ENCODE peak calls at places on chromosomes 4 and X, in five cellular contexts. U is HCT116, Z is H1, D is HepG2, O is K562. B is an unnamed sample.

GRCh38 chrX:17567173-17567572 is 170.1 kb upstream of the SCML1 start:
- DNase-seq in U (no peak), Z (no peak), D (no peak), O (no peak), B (no peak)

GRCh38 chr4:3440979-3441500 is 728 bp upstream of the HGFAC start:
- DNase-seq in U (no peak), Z (no peak), D (no peak), O (no peak), B (no peak)

GRCh38 chrX:133473451-133473850 is 58.2 kb upstream of the GPC4 start:
- DNase-seq in U (no peak), Z (no peak), D (no peak), O (no peak), B (no peak)

GRCh38 chr4:119394826-119395225 is 72.9 kb upstream of the FABP2 start:
- DNase-seq in U (no peak), Z (no peak), D (no peak), O (peak), B (no peak)

GRCh38 chr4:141851246-141851891 is 215.0 kb downstream of the IL15 start:
- DNase-seq in U (no peak), Z (no peak), D (no peak), O (no peak), B (no peak)

GRCh38 chrX:75156537-75156945 is 458 bp upstream of the ABCB7 start:
- DNase-seq in U (no peak), Z (no peak), D (no peak), O (peak), B (no peak)

GRCh38 chrX:67654301-67654700 is 110.5 kb downstream of the AR start:
- DNase-seq in U (no peak), Z (no peak), D (no peak), O (no peak), B (no peak)

GRCh38 chrX:121216979-121217378 is 169.6 kb downstream of the GLUD2 start:
- DNase-seq in U (no peak), Z (no peak), D (no peak), O (no peak), B (no peak)

GRCh38 chr4:78651250-78651860 is 99.8 kb downstream of the ANXA3 start:
- DNase-seq in U (no peak), Z (no peak), D (no peak), O (no peak), B (no peak)

DNA sequence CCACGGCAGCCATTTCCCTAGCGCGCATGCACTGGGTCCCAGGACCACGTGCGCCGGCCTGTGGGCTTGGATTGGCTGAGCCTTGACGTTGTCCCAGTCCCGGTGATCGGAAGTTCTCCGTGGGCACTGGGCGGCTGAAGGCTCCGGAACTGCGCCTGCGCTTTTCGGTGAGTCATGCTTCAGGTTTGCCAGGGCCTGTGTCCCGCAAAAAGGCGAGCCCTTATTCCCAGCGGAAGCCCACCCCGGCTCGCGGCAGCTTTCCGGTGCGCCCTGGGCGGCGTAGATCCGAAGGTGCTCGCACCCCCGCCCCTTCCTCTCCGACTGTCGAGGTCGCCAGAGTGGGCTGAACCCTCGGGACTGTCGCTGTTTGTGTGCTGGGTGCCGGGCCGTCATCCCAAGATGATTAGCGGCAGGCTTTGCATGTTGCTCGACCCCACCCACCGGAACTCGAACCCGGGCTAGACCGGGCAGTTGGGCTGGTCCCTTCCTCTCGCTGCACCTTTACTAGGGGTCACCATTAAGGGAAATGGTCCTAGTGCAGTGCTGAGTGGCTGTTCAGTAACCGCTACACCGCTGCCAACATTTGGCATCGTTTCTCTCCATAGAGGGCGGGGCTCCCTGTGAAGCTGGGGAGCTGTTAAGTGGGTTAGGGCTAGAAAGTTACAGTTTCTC is at the start of gene TCEANC:
- DNase-seq in U (peak), Z (peak), D (peak), O (peak), B (peak)
- TF ChIP-seq POLR2A in U (peak), Z (no peak), D (peak), O (peak), B (peak)

DNA sequence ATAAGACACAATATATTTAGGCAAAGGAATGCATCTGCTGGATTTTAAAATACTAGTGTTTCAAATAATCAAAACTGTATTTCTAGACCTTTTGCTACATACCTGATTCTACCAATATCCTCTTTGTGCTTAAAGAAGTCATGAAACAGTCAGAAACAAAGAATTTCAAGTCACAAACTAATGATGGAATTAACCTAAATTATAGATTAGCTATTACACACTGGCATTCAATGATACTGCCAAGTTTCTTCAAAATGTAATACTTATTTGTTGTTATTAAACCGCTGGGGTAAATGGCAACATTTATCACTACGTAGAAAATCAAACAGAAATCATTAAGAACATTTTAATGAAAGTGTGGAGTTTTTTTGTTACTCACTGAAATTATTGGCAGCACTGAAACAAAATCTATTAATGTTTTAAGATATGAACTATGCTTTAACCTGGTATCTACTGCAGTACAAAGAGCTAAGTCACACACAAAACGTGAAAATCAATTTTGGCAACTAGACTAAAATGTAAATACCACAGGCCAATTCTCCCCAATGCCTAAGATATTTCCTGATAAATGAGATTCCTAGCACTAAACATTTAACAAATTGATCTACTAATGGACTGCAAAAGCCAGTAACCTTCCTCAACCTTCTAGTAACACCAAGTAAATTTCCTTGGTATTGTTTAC is 19.4 kb downstream of the PDGFC start:
- DNase-seq in U (no peak), Z (no peak), D (no peak), O (no peak), B (no peak)
- H3K27ac ChIP-seq in U (no peak), Z (no peak), D (no peak), O (no peak), B (no peak)

GRCh38 chr4:53326535-53326934 is 39.3 kb downstream of the SCFD2 start:
- DNase-seq in U (no peak), Z (no peak), D (no peak), O (no peak), B (no peak)

GRCh38 chr4:53321988-53322289 is 43.9 kb downstream of the SCFD2 start:
- DNase-seq in U (no peak), Z (no peak), D (no peak), O (no peak), B (no peak)

GRCh38 chr4:53322696-53323095 is 43.2 kb downstream of the SCFD2 start:
- DNase-seq in U (no peak), Z (no peak), D (peak), O (no peak), B (no peak)

DNA sequence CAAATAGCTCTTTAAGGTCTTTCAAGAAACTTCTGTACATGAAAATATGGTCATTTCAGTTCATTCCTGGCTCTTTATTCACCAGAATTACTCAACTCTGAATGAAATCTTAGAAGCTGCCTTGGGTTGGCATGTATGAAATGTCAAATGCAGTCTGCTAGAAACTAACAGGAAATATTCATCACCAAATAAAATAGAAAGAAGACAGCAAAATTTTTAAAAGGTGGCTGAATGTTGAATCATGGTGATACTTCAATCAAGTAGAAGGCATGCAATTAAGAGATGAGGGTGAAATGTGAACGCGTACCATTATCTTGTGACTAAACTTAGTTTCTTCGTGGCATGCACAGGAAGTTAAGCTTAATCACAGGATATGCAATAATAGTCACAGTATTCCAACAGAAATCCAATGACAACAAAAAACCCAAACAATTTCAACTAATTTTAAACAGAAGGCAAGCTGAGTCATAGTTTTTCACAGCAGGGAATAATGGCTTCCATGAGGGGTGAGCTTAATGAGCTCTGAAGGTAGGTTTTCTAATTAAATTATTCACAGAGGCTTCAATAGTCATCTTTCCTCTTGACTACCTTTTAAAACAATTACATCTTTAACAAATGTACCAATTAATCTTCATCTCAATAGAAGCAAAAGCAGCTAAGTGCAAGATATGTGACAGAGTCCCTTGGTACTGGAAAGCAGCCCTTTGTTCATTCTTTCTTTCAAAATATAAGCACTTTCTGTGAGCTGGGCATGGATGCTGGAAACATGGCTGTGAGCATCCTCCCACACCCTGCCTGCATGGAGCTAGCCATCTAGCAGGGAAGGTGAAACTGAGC is 44.5 kb downstream of the SCFD2 start:
- DNase-seq in U (peak), Z (no peak), D (no peak), O (no peak), B (no peak)
- TF ChIP-seq JUND in U (peak), Z (no peak), D (no peak), O (no peak), B (no peak)

DNA sequence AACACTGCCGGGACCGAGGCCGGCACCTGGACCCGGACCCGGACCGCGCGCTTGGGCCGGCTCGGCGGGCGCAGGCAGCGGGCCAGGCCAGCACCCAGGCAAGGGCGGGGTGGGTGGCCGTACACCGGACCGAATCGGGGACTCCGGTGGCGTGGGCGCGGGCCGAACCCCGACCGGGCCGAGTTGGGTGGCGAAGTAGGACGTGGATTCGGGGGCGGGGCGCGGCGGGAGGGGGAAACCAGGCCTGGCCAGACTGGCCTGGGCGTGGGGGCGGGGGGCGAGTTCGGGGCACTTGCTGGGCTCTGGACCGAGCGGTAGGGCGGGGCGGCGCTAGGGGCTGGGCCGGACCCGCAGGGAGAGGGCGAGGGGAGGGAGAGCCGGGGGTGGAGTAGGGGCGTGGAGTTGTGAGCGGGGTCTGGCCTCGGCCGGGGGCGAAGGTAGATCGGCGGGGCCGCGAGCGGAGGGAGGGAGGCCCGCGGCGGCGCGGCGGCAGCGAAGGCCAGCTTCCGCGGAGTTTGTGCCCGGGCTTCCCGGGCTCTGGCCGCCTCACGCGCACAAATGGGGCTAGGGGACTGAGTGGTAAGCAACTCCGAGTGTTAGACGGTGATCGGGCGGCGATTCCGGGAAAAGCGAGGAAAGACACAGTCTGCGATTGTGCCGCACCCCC is 1.8 kb upstream of the BCORL1 start:
- DNase-seq in U (no peak), Z (peak), D (peak), O (no peak), B (no peak)
- TF ChIP-seq POLR2A in U (no peak), Z (no peak), D (no peak), O (no peak), B (peak)

GRCh38 chr4:83022724-83023427 is 12.1 kb upstream of the COPS4 start:
- DNase-seq in U (no peak), Z (no peak), D (no peak), O (no peak), B (no peak)
- H3K27ac ChIP-seq in U (no peak), Z (no peak), D (no peak), O (no peak), B (no peak)

GRCh38 chr4:6251365-6251764 is 18.3 kb upstream of the WFS1 start:
- DNase-seq in U (no peak), Z (no peak), D (no peak), O (no peak), B (no peak)

GRCh38 chr4:6248394-6248793 is 21.3 kb upstream of the WFS1 start:
- DNase-seq in U (no peak), Z (no peak), D (no peak), O (no peak), B (no peak)

GRCh38 chr4:6252051-6252450 is 17.6 kb upstream of the WFS1 start:
- DNase-seq in U (no peak), Z (no peak), D (no peak), O (no peak), B (no peak)

GRCh38 chr4:6250984-6251295 is 18.7 kb upstream of the WFS1 start:
- DNase-seq in U (no peak), Z (no peak), D (no peak), O (no peak), B (no peak)

DNA sequence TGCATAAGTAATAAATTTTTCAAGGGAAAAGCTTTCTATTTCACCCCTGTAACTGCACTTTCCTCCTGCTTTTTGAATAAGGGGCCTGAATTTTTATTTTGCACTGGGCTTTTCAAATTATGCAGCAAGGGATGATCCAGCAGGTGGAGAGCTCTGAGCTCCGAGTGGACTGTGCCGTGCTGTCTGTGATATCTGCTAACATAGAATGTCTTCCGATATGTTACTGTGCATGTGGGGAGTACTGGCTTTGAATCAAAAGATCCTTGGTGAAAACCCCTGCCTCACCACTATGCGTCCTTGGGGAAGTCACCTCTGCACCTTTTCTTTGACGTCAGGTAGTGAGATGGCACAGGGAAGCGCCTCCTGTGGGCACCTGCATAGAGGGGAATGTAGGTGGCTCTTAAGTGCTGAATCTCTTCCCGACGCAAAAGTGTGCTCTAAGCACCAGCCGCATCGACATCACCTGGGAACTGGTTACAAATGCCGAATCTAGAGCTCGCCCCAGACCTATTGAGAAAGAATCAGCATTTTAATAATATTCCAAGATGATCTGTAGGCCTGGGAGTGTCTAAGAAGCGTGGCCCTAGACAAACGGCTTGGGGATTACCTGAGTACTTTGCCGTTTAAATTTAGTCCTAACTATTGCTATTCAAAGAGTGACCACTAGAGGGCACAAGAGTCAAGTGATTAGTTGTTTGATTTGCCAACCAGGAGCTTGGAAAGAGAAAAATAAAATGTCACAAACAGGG is 19.2 kb upstream of the WFS1 start:
- DNase-seq in U (peak), Z (peak), D (peak), O (peak), B (peak)
- TF ChIP-seq JUND in U (no peak), Z (no peak), D (no peak), O (no peak), B (no peak)

B was measured in GM12878.